ENCODE peak calls at places on chromosomes 6 and 20, in six cellular contexts. Q, A, X, F, T and R are unnamed samples. For H3K27me3, the result is how much of the 10 kb centered on the place peaks cover.

GRCh38 chr6:117976030-117976651 is 69.1 kb downstream of the SLC35F1 start:
- DNase-seq in F (no peak), Q (no peak), T (no peak), X (peak), A (no peak), R (no peak)

GRCh38 chr6:61711849-61712248 is 574.2 kb downstream of the KHDRBS2 start:
- DNase-seq in A (no peak), T (no peak), F (no peak), X (no peak), Q (no peak), R (no peak)

GRCh38 chr20:51802170-51802745 is at the start of gene SALL4:
- DNase-seq in F (no peak), Q (no peak), T (peak), A (no peak), X (peak), R (no peak)

GRCh38 chr6:150004783-150005717 is 20.3 kb downstream of the RAET1L start:
- DNase-seq in Q (peak), F (peak), A (peak), T (peak), X (peak), R (peak)

GRCh38 chr20:35271904-35272303 is 6.0 kb downstream of the MMP24OS start:
- DNase-seq in A (no peak), T (no peak), Q (no peak), X (no peak), F (no peak), R (no peak)

GRCh38 chr6:136070815-136071214 is 179.3 kb downstream of the MTFR2 start:
- DNase-seq in X (no peak), A (no peak), T (no peak), Q (no peak), F (no peak), R (no peak)

GRCh38 chr6:150930816-150931215 is 65.3 kb downstream of the MTHFD1L start:
- DNase-seq in A (no peak), F (no peak), X (peak), Q (no peak), T (no peak), R (peak)

GRCh38 chr20:18928626-18929025 is 115.0 kb downstream of the SCP2D1 start:
- DNase-seq in Q (no peak), X (no peak), F (no peak), A (no peak), T (peak), R (no peak)

GRCh38 chr6:135305684-135306083 is 124.6 kb downstream of the MYB start:
- DNase-seq in A (no peak), T (no peak), F (no peak), Q (no peak), X (no peak), R (no peak)

GRCh38 chr20:13119583-13119982 is 101.5 kb upstream of the ISM1 start:
- DNase-seq in Q (no peak), X (peak), A (no peak), F (no peak), T (no peak), R (no peak)

GRCh38 chr6:7529141-7529540 is 12.3 kb upstream of the DSP start:
- DNase-seq in T (no peak), A (no peak), X (no peak), Q (no peak), F (no peak), R (no peak)

GRCh38 chr6:73264446-73264845 is 1.4 kb upstream of the KHDC1 start:
- DNase-seq in X (no peak), T (no peak), A (no peak), Q (no peak), F (no peak), R (no peak)

GRCh38 chr6:159473435-159473834 is 219.6 kb downstream of the SOD2 start:
- DNase-seq in Q (no peak), F (no peak), T (no peak), A (no peak), X (no peak), R (no peak)

GRCh38 chr20:15327123-15327522 is 989.7 kb upstream of the FLRT3 start:
- DNase-seq in A (no peak), X (no peak), T (no peak), F (no peak), Q (no peak), R (no peak)

GRCh38 chr6:134959603-134960002 is 9.7 kb upstream of the ALDH8A1 start:
- DNase-seq in F (no peak), Q (no peak), X (no peak), T (no peak), A (no peak), R (no peak)

GRCh38 chr6:158819213-158819976 is at the start of gene EZR:
- DNase-seq in A (peak), X (peak), F (peak), T (peak), Q (peak), R (no peak)

GRCh38 chr20:37179671-37180524 is 550 bp upstream of the MROH8 start:
- DNase-seq in F (no peak), X (peak), T (no peak), A (no peak), Q (no peak), R (no peak)

GRCh38 chr6:3409699-3410384 is 47.0 kb downstream of the SLC22A23 start:
- DNase-seq in F (no peak), Q (no peak), A (peak), X (no peak), T (peak), R (no peak)

GRCh38 chr6:52491203-52492069 is 71.3 kb downstream of the EFHC1 start:
- DNase-seq in X (peak), T (no peak), F (no peak), Q (no peak), A (no peak), R (no peak)

GRCh38 chr6:42404494-42404893 is 47.2 kb downstream of the TRERF1 start:
- DNase-seq in X (peak), Q (no peak), A (no peak), F (no peak), T (peak), R (peak)

GRCh38 chr6:24412294-24412693 is 9.6 kb downstream of the MRS2 start:
- DNase-seq in Q (no peak), T (no peak), A (no peak), F (no peak), X (no peak), R (no peak)

GRCh38 chr20:45518282-45518681 is 2.9 kb upstream of the SPINT3 start:
- DNase-seq in X (no peak), T (no peak), F (no peak), Q (no peak), A (no peak), R (no peak)

GRCh38 chr20:61056627-61057312 is 195.3 kb upstream of the CDH4 start:
- DNase-seq in X (no peak), A (no peak), T (peak), F (no peak), Q (no peak), R (no peak)

GRCh38 chr6:84967389-84967788 is 203.0 kb upstream of the TBX18 start:
- DNase-seq in Q (no peak), X (peak), F (no peak), A (no peak), T (no peak), R (no peak)

GRCh38 chr6:148747493-148748160 is 797 bp downstream of the UST start:
- DNase-seq in A (peak), Q (peak), F (peak), X (no peak), T (peak), R (no peak)

GRCh38 chr6:111478064-111478476 is 4.9 kb downstream of the REV3L start:
- DNase-seq in Q (no peak), A (no peak), X (peak), T (no peak), F (no peak), R (no peak)

GRCh38 chr20:33444797-33445560 is 1.4 kb upstream of the SNTA1 start:
- DNase-seq in A (no peak), T (peak), X (peak), Q (peak), F (no peak), R (no peak)
- H3K4me3 ChIP-seq in A (peak), T (peak), X (no peak), Q (peak), F (no peak), R (no peak)

GRCh38 chr6:50837589-50838445 is 19.1 kb downstream of the TFAP2B start:
- DNase-seq in X (no peak), Q (no peak), A (no peak), T (no peak), F (no peak), R (no peak)

GRCh38 chr6:50840112-50840813 is 21.6 kb downstream of the TFAP2B start:
- DNase-seq in A (no peak), X (no peak), T (no peak), Q (no peak), F (no peak), R (no peak)

GRCh38 chr6:50842446-50842845 is 23.8 kb downstream of the TFAP2B start:
- DNase-seq in Q (no peak), T (no peak), A (no peak), F (no peak), X (no peak), R (no peak)

GRCh38 chr6:50842861-50843384 is 24.3 kb downstream of the TFAP2B start:
- DNase-seq in A (no peak), X (no peak), F (no peak), Q (no peak), T (no peak), R (no peak)

GRCh38 chr6:50840814-50841192 is 22.1 kb downstream of the TFAP2B start:
- DNase-seq in X (no peak), A (no peak), T (no peak), Q (no peak), F (no peak), R (no peak)
- H3K27me3 ChIP-seq in X (under half), A (half or more), T (under half), Q (half or more), F (half or more), R (under half)

GRCh38 chr20:63931735-63932134 is 24.5 kb downstream of the UCKL1 start:
- DNase-seq in F (no peak), Q (no peak), X (no peak), T (no peak), A (no peak), R (no peak)
- TF ChIP-seq CTCF in F (no peak), Q (no peak), X (no peak), T (no peak), A (no peak), R (no peak)

GRCh38 chr6:35018746-35019145 is 122.4 kb downstream of the TCP11 start:
- DNase-seq in T (no peak), A (no peak), X (no peak), Q (no peak), F (no peak), R (no peak)
- H3K4me3 ChIP-seq in T (peak), A (peak), X (no peak), Q (peak), F (no peak), R (no peak)

GRCh38 chr6:998551-998950 is 305.6 kb upstream of the EXOC2 start:
- DNase-seq in X (no peak), Q (no peak), T (no peak), A (no peak), F (no peak), R (no peak)
- H3K27me3 ChIP-seq in X (under half), Q (half or more), T (under half), A (under half), F (under half), R (under half)

GRCh38 chr20:63539441-63540370 is 2.5 kb upstream of the PTK6 start:
- DNase-seq in Q (no peak), F (no peak), X (no peak), A (no peak), T (no peak), R (no peak)

GRCh38 chr20:63539092-63539430 is 1.9 kb upstream of the PTK6 start:
- DNase-seq in X (no peak), Q (no peak), F (no peak), T (no peak), A (no peak), R (no peak)

GRCh38 chr20:63536997-63537524 is at the start of gene PTK6:
- DNase-seq in F (no peak), T (peak), A (peak), X (no peak), Q (peak), R (no peak)

GRCh38 chr20:63537525-63538203 is 488 bp upstream of the PTK6 start:
- DNase-seq in X (peak), T (peak), F (peak), Q (peak), A (peak), R (peak)

DNA sequence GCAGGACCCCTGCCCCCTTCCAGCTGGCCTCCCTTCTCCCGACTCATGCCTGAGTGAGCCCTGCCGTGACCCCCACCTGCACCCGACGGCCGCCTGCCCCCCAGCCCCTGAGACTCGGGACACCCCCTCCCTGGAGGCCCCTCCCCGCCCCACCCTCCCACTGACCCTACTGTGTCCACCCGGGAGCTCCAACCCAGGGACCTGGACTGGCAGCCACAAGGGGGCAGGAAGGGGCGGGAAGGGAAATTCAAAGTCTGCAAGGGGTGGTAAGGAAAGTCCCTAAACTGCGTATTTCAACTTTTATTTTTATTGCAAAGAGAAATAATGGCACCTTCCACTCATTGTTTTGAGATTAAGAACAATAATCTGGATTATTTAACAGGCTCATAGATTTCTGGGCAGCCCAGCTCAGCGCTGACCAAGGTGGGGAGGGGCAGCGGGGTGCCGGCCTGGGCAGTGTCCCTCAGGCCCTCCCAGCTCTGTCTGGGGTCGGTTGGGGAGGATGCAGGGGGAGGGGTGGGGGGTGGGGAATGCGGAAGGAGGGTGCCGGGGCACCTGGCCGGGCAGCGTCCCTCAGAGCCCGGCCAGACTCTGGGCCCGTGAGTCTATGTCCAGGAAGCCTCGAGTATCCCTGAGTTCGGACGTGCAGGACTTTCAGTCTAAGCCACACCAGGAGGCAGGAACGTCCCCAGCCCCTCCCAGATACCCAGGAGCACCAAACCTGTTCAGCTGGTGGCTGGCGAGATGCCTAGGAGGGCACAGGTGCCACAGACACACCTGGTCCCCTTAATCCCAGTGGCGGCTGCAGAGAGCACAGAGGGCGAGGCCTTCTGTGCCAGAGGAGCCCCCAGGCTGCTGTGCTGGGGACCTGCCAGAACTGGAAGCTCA is 1.3 kb upstream of the PTK6 start:
- DNase-seq in A (peak), F (no peak), Q (no peak), T (peak), X (peak), R (no peak)
- TF ChIP-seq CTCF in A (peak), F (no peak), Q (peak), T (no peak), X (no peak), R (no peak)

DNA sequence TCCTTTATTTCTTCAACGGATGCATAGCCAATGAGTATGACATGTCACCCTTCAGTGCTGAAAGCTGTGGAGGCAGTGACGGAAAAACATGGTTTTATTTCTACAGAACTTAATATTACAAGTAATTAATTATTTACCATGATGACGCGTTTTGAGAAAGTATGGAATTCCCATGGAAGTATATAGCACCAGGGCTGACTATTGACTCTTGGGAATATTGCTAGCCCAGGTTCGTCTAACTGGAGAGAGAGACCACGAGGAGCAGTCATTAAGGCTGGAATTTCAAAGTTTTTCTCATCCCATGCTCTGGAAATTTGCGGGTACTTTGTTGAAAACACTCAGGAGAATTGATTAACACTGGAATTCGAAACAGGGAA is 155.2 kb upstream of the PRSS16 start:
- DNase-seq in X (no peak), T (no peak), A (no peak), Q (no peak), F (no peak), R (no peak)
- H3K4me3 ChIP-seq in X (peak), T (no peak), A (no peak), Q (peak), F (peak), R (peak)

DNA sequence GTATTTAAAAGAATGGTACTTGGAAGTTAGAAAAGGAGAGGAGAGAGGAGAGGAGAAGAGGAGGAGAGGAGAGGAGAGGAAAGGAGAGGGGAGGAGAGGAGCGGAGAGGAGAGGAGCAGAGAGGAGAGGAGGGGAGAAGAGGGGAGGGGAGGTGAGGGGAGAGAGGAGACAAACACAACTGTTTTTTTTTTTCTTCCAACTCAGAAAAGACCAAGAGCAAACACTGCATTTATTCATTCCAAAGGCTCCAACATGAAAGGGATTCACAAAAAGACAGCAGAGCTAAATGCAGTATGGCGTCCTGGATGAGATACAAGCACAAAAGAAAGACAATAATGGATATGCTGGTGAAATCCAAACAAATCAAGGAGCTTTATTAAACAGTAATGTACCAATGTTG is 204.8 kb downstream of the CBLN4 start:
- DNase-seq in T (no peak), Q (no peak), X (no peak), F (no peak), A (no peak), R (no peak)
- H3K27me3 ChIP-seq in T (under half), Q (under half), X (under half), F (under half), A (under half), R (under half)